ENCODE peak calls at places on chromosome 21, in seven cellular contexts. Z is glomerular endothelial cell; R is hepatic stellate cell; B is body of pancreas; X is sciatic nerve; L is activated naive CD4-positive, alpha-beta T cell treated with anti-CD3 and anti-CD28 coated beads, Interleukin-2, amount 50 U/mL, for 16 hours; K is lung microvascular endothelial cell. S is an unnamed sample.

GRCh38 chr21:28272272-28272992 is 720.2 kb downstream of the LTN1 start:
- DNase-seq in Z (no peak), R (no peak), B (no peak), X (no peak), L (no peak), K (no peak), S (no peak)

GRCh38 chr21:28229811-28230210 is 762.9 kb downstream of the LTN1 start:
- DNase-seq in Z (peak), R (peak), B (no peak), X (no peak), L (no peak), K (no peak), S (no peak)

GRCh38 chr21:43619856-43620255 is 39.4 kb downstream of the HSF2BP start:
- DNase-seq in Z (no peak), R (no peak), B (no peak), X (no peak), L (no peak), K (no peak), S (no peak)

GRCh38 chr21:29499734-29500343 is 201.1 kb downstream of the BACH1 start:
- DNase-seq in Z (no peak), R (peak), B (no peak), X (no peak), L (no peak), K (peak), S (no peak)

GRCh38 chr21:38123626-38124025 is 133.2 kb upstream of the KCNJ15 start:
- DNase-seq in Z (no peak), R (no peak), B (no peak), X (no peak), L (no peak), K (no peak), S (no peak)

GRCh38 chr21:33265664-33266049 is 510 bp upstream of the IL10RB start:
- DNase-seq in Z (no peak), R (no peak), B (no peak), X (peak), L (peak), K (no peak), S (peak)

GRCh38 chr21:27425574-27425973 is 458.7 kb upstream of the ADAMTS5 start:
- DNase-seq in Z (no peak), R (peak), B (no peak), X (no peak), L (no peak), K (peak), S (no peak)

GRCh38 chr21:41846033-41846317 is 33.2 kb downstream of the PRDM15 start:
- DNase-seq in Z (no peak), R (no peak), B (no peak), X (no peak), L (no peak), K (no peak), S (no peak)

GRCh38 chr21:44771896-44772525 is 29.6 kb downstream of the UBE2G2 start:
- DNase-seq in Z (no peak), R (no peak), B (no peak), X (no peak), L (no peak), K (no peak), S (no peak)

GRCh38 chr21:42051788-42052187 is 19.3 kb upstream of the UMODL1 start:
- DNase-seq in Z (no peak), R (no peak), B (no peak), X (no peak), L (no peak), K (no peak), S (no peak)

GRCh38 chr21:45698493-45698947 is 55.0 kb downstream of the PCBP3 start:
- DNase-seq in Z (no peak), R (peak), B (peak), X (no peak), L (peak), K (peak), S (peak)

GRCh38 chr21:46545363-46545762 is 59.5 kb downstream of the S100B start:
- DNase-seq in Z (no peak), R (no peak), B (no peak), X (peak), L (no peak), K (no peak), S (no peak)

GRCh38 chr21:37257967-37258877 is 8.9 kb downstream of the VPS26C start:
- DNase-seq in Z (no peak), R (peak), B (peak), X (peak), L (peak), K (peak), S (peak)

GRCh38 chr21:26385721-26386120 is 187.4 kb downstream of the CYYR1 start:
- DNase-seq in Z (no peak), R (no peak), B (no peak), X (no peak), L (no peak), K (no peak), S (no peak)

GRCh38 chr21:34704119-34704518 is 35.3 kb downstream of the CLIC6 start:
- DNase-seq in Z (no peak), R (no peak), B (no peak), X (no peak), L (no peak), K (no peak), S (no peak)

GRCh38 chr21:38793926-38794713 is 11.6 kb upstream of the ETS2 start:
- DNase-seq in Z (no peak), R (no peak), B (no peak), X (no peak), L (no peak), K (no peak), S (no peak)

GRCh38 chr21:17930102-17930501 is 110.9 kb upstream of the C21orf91 start:
- DNase-seq in Z (no peak), R (no peak), B (no peak), X (no peak), L (no peak), K (no peak), S (no peak)

GRCh38 chr21:46284077-46284644 is 1.2 kb downstream of the MCM3AP start:
- DNase-seq in Z (no peak), R (no peak), B (no peak), X (no peak), L (no peak), K (peak), S (no peak)

GRCh38 chr21:25487046-25487594 is 120.2 kb downstream of the MRPL39 start:
- DNase-seq in Z (no peak), R (no peak), B (no peak), X (no peak), L (no peak), K (no peak), S (no peak)

GRCh38 chr21:45845790-45846130 is 135.8 kb upstream of the COL6A1 start:
- DNase-seq in Z (no peak), R (no peak), B (no peak), X (no peak), L (no peak), K (no peak), S (no peak)

GRCh38 chr21:34227386-34227852 is 136.4 kb upstream of the KCNE2 start:
- DNase-seq in Z (no peak), R (peak), B (no peak), X (no peak), L (no peak), K (no peak), S (no peak)

GRCh38 chr21:29017639-29018237 is 1.4 kb downstream of the RWDD2B start:
- DNase-seq in Z (no peak), R (no peak), B (no peak), X (no peak), L (no peak), K (peak), S (no peak)

GRCh38 chr21:36791150-36791549 is 92.2 kb downstream of the SIM2 start:
- DNase-seq in Z (no peak), R (no peak), B (no peak), X (no peak), L (no peak), K (no peak), S (no peak)

GRCh38 chr21:29105218-29105617 is 25.2 kb upstream of the MAP3K7CL start:
- DNase-seq in Z (no peak), R (peak), B (no peak), X (no peak), L (no peak), K (no peak), S (no peak)

GRCh38 chr21:26747216-26747615 is 98.0 kb downstream of the ADAMTS1 start:
- DNase-seq in Z (no peak), R (no peak), B (no peak), X (no peak), L (no peak), K (no peak), S (no peak)

GRCh38 chr21:45508607-45509565 is 33.4 kb downstream of the SLC19A1 start:
- DNase-seq in Z (no peak), R (no peak), B (no peak), X (peak), L (no peak), K (no peak), S (peak)

S was measured in left ventricle myocardium inferior.